ENCODE peak calls at places on chromosomes 11 and 22, in nine cellular contexts. O is A549, J is HCT116, B is endothelial cell of umbilical vein, F is K562, Z is H1, P is SK-N-SH, T is HepG2, I is GM12878. L is an unnamed sample.
A peak's percentile ranks its signal among the peaks of the same experiment; 100 is the strongest.

GRCh38 chr11:100562102-100562501 is 125.0 kb upstream of the ARHGAP42 start:
- DNase-seq in F (no peak), I (no peak), J (no peak), O (no peak), B (peak; percentile 93), T (no peak), P (no peak), Z (no peak), L (no peak)

GRCh38 chr11:78220218-78221157 is 31.8 kb downstream of the USP35 start:
- DNase-seq in T (no peak), Z (peak; percentile 23), I (no peak), B (no peak), O (no peak), J (no peak), F (no peak), P (no peak), L (no peak)

GRCh38 chr11:124644426-124645280 is 22.0 kb downstream of the TBRG1 start:
- DNase-seq in B (peak; percentile 87), F (peak; percentile 70), P (peak; percentile 75), I (no peak), Z (peak; percentile 68), J (peak; percentile 50), O (peak; percentile 51), T (peak; percentile 64), L (peak; percentile 67)

GRCh38 chr11:83162377-83162776 is 5.4 kb downstream of the PCF11 start:
- DNase-seq in T (no peak), P (no peak), I (no peak), O (no peak), Z (no peak), B (no peak), F (no peak), J (no peak), L (no peak)

GRCh38 chr22:22600862-22601261 is 41.8 kb upstream of the PRAME start:
- DNase-seq in B (no peak), O (no peak), Z (no peak), T (no peak), F (peak; percentile 19), I (no peak), P (no peak), J (no peak), L (no peak)

GRCh38 chr11:115157247-115157646 is 347.0 kb downstream of the CADM1 start:
- DNase-seq in F (no peak), J (no peak), Z (no peak), O (no peak), I (no peak), P (no peak), B (no peak), T (peak; percentile 39), L (no peak)

GRCh38 chr11:17432041-17432440 is 43.6 kb upstream of the KCNJ11 start:
- DNase-seq in O (no peak), Z (no peak), F (no peak), T (no peak), B (no peak), P (no peak), I (no peak), J (no peak), L (no peak)

GRCh38 chr11:292211-293121 is 3.5 kb downstream of the PGGHG start:
- DNase-seq in O (no peak), T (no peak), P (no peak), B (no peak), F (no peak), I (no peak), J (no peak), Z (no peak), L (no peak)

GRCh38 chr11:6542727-6543126 is 45.6 kb downstream of the DNHD1 start:
- DNase-seq in F (no peak), Z (no peak), B (no peak), T (no peak), J (no peak), P (no peak), I (no peak), O (no peak), L (no peak)
- TF ChIP-seq CTCF in F (no peak), Z (no peak), B (no peak), T (no peak), J (no peak), P (no peak), I (no peak), O (no peak), L (no peak)

GRCh38 chr22:19942071-19942885 is 660 bp upstream of the TXNRD2 start:
- DNase-seq in O (peak; percentile 18), Z (no peak), I (no peak), J (no peak), P (peak; percentile 64), F (peak; percentile 85), B (peak; percentile 55), T (no peak), L (peak; percentile 88)

GRCh38 chr22:19941365-19942070 is at the start of the genes COMT and TXNRD2:
- DNase-seq in P (peak; percentile 96), J (no peak), B (peak; percentile 57), I (no peak), O (peak; percentile 62), T (no peak), Z (no peak), F (peak; percentile 100), L (peak; percentile 83)

GRCh38 chr22:19940536-19941364 is 822 bp upstream of the COMT start:
- DNase-seq in Z (no peak), F (no peak), I (no peak), O (peak; percentile 28), B (no peak), P (peak; percentile 57), T (no peak), J (no peak), L (peak; percentile 50)

GRCh38 chr22:19943665-19944026 is 2.0 kb upstream of the TXNRD2 start:
- DNase-seq in I (no peak), O (peak; percentile 29), F (peak; percentile 76), P (peak; percentile 46), B (no peak), T (peak; percentile 61), Z (no peak), J (no peak), L (peak; percentile 96)

DNA sequence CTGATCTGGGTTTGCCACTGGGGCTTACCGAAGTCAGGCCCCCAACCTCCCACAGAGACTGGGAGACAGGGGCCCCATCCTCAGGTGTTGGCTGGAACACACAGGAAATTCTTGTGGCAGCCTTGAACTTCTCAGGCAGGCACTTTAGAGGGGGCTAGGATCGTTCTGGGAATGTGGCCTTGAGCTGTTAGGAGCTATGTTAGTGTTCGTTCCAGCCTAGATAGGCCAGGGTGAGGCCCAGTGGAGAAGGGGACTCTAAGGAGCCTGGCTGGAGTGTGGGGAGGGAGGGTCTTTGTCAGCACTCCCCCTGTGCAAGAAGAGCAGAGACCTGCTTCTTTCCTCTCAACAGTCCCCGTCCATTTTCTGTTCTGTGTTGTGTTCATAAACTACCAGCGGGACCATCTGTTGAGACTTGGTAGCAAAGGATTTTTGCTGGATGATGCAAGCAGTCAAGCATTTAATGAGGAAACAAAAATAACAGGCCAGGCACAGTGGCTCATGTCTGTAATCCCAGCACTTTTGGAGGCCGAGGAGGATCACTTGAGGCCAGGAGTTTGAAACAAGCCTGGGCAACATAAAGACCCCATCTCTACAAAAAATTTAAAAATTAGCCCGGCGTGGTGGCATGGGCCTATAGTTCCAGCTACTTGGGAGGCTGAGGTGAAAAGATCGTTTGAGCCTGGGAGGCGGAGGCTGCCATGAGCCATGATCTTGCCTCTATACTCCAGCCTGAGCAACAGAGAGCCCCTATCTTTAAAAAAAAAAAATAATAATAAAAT is 1.5 kb upstream of the TXNRD2 start:
- DNase-seq in T (peak; percentile 64), J (no peak), I (no peak), F (peak; percentile 72), Z (no peak), P (no peak), O (no peak), B (peak; percentile 72), L (peak; percentile 80)
- TF ChIP-seq MAX in T (peak; percentile 16), J (no peak), I (no peak), F (no peak), Z (no peak), P (peak; percentile 71), O (peak; percentile 14), B (no peak), L (no peak)

GRCh38 chr11:72753341-72754148 is 1.3 kb upstream of the ARAP1 start:
- DNase-seq in B (no peak), J (no peak), O (no peak), F (no peak), Z (no peak), P (no peak), T (peak; percentile 35), I (no peak), L (no peak)

GRCh38 chr11:72755794-72756285 is 3.6 kb upstream of the ARAP1 start:
- DNase-seq in J (no peak), B (no peak), F (no peak), Z (no peak), I (no peak), P (no peak), O (no peak), T (no peak), L (no peak)

GRCh38 chr11:72754544-72755155 is 2.4 kb upstream of the ARAP1 start:
- DNase-seq in T (no peak), P (no peak), F (no peak), I (no peak), Z (peak; percentile 66), B (no peak), O (no peak), J (no peak), L (no peak)

GRCh38 chr11:72752088-72752914 is at the start of gene ARAP1:
- DNase-seq in J (peak; percentile 39), Z (peak; percentile 80), B (peak; percentile 64), P (peak; percentile 97), I (no peak), F (peak; percentile 96), T (peak; percentile 68), O (peak; percentile 91), L (peak; percentile 83)

DNA sequence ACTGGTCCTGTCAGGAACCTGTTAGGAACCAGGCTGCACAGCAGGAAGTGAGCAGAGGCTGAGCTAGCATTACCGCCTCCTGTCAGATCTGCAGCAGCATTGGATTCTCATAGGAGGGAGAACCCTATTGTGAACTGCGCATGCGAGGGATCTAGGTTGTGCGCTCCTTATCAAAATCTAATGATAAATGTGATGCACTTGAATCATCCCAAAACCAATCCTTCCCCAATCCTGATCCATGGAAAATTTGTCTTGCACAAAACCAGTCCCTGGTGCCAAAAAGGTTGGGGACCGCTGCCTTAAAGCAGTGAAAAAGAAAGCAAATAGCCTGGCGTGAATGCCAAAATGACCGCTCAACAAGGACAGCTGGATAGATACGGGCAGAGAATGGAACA is 1.9 kb upstream of the ARAP1 start:
- DNase-seq in B (no peak), I (no peak), O (no peak), P (no peak), Z (no peak), J (no peak), F (no peak), T (no peak), L (no peak)
- H3K4me3 ChIP-seq in B (no peak overlapping the region), I (no peak overlapping the region), O (no peak overlapping the region), P (no peak overlapping the region), Z (no peak overlapping the region), J (no peak overlapping the region), F (no peak overlapping the region), T (no peak overlapping the region), L (no peak overlapping the region)

GRCh38 chr11:90823446-90823845 is 600.6 kb upstream of the CHORDC1 start:
- DNase-seq in P (no peak), F (no peak), B (no peak), I (no peak), Z (no peak), J (no peak), T (no peak), O (no peak), L (no peak)

DNA sequence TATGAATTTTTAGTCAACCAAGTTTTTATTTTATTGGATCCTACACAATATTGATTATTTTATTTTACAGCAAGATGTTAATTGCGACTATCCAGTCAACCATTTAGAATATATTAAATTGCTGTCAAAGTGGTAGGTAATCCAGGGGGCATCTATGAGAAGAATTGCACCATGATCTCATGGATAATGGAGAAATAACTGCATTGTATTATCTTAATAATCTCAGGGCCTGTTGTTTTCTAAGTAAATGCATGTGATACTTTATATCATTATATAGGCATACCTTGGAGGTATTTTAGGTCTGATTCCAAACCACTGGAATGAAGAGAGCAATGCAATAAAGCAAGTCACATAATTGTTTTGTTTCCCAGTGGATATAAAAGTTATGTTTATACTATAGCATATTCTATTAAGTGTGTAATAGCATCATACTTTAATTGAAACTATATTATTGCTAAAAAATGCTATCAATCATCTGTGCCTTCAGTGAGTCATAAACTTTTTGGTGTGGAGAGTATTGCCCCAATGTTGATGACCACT is 595.4 kb upstream of the CHORDC1 start:
- DNase-seq in O (no peak), P (no peak), B (no peak), Z (no peak), F (no peak), T (no peak), I (no peak), J (no peak), L (no peak)
- TF ChIP-seq CTCF in O (no peak), P (no peak), B (no peak), Z (no peak), F (no peak), T (no peak), I (no peak), J (no peak), L (no peak)